ENCODE peak calls at places on chromosomes 2 and 18, in six cellular contexts. U is astrocyte of the spinal cord, L is pancreas, D is A549, Y is GM23338, J is HFF-Myc. H is an unnamed sample.

GRCh38 chr2:73257425-73258125 is 23.5 kb downstream of the CCT7 start:
- DNase-seq in U (no peak), L (peak), D (no peak), Y (no peak), J (no peak), H (no peak)

GRCh38 chr2:169715379-169716228 is 18.0 kb upstream of the KLHL23 start:
- DNase-seq in U (peak), L (no peak), D (no peak), Y (no peak), J (no peak), H (no peak)

GRCh38 chr2:171909261-171909660 is 13.0 kb upstream of the HAT1 start:
- DNase-seq in U (no peak), L (no peak), D (no peak), Y (no peak), J (no peak), H (no peak)

GRCh38 chr2:214378455-214379103 is 32.3 kb upstream of the VWC2L start:
- DNase-seq in U (no peak), L (no peak), D (no peak), Y (peak), J (no peak), H (peak)

GRCh38 chr2:24707141-24707540 is 86.0 kb downstream of the PTRHD1 start:
- DNase-seq in U (no peak), L (no peak), D (no peak), Y (peak), J (no peak), H (no peak)

GRCh38 chr2:12169060-12169406 is 422.6 kb downstream of the LPIN1 start:
- DNase-seq in U (peak), L (no peak), D (no peak), Y (no peak), J (no peak), H (peak)

GRCh38 chr2:49914281-49914680 is 760.0 kb upstream of the FSHR start:
- DNase-seq in U (peak), L (no peak), D (no peak), Y (no peak), J (no peak), H (peak)

GRCh38 chr2:145095641-145096435 is 575.9 kb upstream of the ZEB2 start:
- DNase-seq in U (peak), L (no peak), D (no peak), Y (no peak), J (no peak), H (no peak)

GRCh38 chr2:191757256-191757655 is 79.3 kb downstream of the NABP1 start:
- DNase-seq in U (no peak), L (no peak), D (no peak), Y (no peak), J (no peak), H (no peak)

GRCh38 chr2:158498749-158499136 is 42.0 kb downstream of the PKP4 start:
- DNase-seq in U (no peak), L (no peak), D (no peak), Y (no peak), J (no peak), H (no peak)

GRCh38 chr18:59908790-59909189 is 9.0 kb downstream of the PMAIP1 start:
- DNase-seq in U (peak), L (no peak), D (no peak), Y (no peak), J (no peak), H (no peak)

GRCh38 chr2:18731661-18732060 is 142.3 kb upstream of the NT5C1B start:
- DNase-seq in U (no peak), L (no peak), D (no peak), Y (no peak), J (no peak), H (no peak)

GRCh38 chr18:25298853-25299274 is 53.1 kb downstream of the ZNF521 start:
- DNase-seq in U (peak), L (no peak), D (no peak), Y (no peak), J (peak), H (peak)

GRCh38 chr2:201908901-201909300 is 102.6 kb downstream of the CDK15 start:
- DNase-seq in U (no peak), L (no peak), D (no peak), Y (no peak), J (no peak), H (no peak)
- H3K4me3 ChIP-seq in U (no peak), L (no peak), D (no peak), Y (no peak), J (no peak), H (no peak)

GRCh38 chr2:118222643-118223486 is 134.6 kb downstream of the INSIG2 start:
- DNase-seq in U (no peak), L (no peak), D (no peak), Y (no peak), J (no peak), H (no peak)
- H3K4me3 ChIP-seq in U (peak), L (no peak), D (no peak), Y (peak), J (no peak), H (no peak)

DNA sequence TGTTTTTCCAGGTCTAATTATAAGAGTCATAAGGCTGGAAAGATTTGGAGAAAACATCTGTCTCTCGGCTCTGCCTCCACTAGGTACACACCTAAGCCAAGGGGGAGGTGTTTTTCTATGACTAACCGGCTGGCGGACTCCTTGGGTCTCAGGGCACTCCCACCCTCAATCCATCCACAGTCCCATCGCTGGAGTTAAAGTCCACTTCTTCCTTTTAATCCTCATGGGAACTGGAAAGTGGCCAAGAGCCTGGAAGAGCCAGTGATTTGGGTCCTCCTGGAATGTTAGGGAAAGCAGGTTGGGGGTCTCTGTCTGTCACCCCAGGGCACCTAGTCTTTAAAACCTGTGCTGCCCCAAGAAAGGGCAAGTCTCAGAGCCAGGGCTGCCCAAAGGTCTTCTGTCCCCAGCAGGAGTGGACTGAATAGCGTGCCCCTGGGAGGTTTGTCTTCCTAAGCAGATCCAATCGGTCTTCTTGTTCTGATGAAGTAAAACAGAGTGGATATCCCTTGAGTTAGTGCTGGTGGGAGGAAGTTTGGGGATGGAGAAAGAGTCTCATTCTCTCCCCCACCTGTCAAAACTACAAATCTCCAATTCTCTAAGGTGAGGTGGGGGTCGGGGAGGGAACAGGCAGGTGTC is 66.4 kb downstream of the MCFD2 start:
- DNase-seq in U (peak), L (no peak), D (peak), Y (no peak), J (no peak), H (no peak)
- H3K4me3 ChIP-seq in U (no peak), L (no peak), D (no peak), Y (no peak), J (no peak), H (no peak)

GRCh38 chr2:238891667-238892500 is 44.0 kb downstream of the TWIST2 start:
- DNase-seq in U (no peak), L (no peak), D (no peak), Y (no peak), J (no peak), H (no peak)
- H3K4me3 ChIP-seq in U (no peak), L (no peak), D (no peak), Y (no peak), J (peak), H (no peak)

GRCh38 chr18:47931707-47932103 is 1.2 kb upstream of the SMAD2 start:
- DNase-seq in U (peak), L (no peak), D (peak), Y (peak), J (no peak), H (no peak)

GRCh38 chr18:47930844-47931706 is 616 bp upstream of the SMAD2 start:
- DNase-seq in U (peak), L (peak), D (peak), Y (peak), J (peak), H (peak)

GRCh38 chr18:47930086-47930843 is at the start of gene SMAD2:
- DNase-seq in U (peak), L (peak), D (peak), Y (peak), J (peak), H (no peak)

GRCh38 chr18:47932603-47933002 is 2.1 kb upstream of the SMAD2 start:
- DNase-seq in U (no peak), L (no peak), D (peak), Y (peak), J (no peak), H (no peak)

DNA sequence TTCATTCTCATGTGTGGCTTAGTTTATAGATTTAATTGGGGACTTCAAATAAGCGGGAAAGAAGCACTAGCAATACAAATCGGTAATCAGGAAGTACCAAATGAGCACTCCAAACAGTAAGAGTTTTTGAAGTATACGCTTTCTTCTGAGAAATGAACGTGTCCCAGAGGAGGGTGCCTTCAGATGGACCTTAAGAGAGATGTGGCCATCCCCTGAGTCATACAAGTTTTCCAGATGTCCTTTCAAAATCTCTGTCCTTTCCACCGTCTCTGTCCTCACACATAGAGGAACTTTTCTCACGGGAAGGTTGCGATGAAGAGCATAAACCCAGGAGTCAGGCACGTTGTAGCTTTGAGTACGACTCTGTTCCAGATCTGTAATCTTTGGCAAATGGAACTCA is 1.7 kb upstream of the SMAD2 start:
- DNase-seq in U (no peak), L (no peak), D (no peak), Y (no peak), J (no peak), H (no peak)
- H3K4me3 ChIP-seq in U (no peak), L (peak), D (peak), Y (peak), J (no peak), H (no peak)

DNA sequence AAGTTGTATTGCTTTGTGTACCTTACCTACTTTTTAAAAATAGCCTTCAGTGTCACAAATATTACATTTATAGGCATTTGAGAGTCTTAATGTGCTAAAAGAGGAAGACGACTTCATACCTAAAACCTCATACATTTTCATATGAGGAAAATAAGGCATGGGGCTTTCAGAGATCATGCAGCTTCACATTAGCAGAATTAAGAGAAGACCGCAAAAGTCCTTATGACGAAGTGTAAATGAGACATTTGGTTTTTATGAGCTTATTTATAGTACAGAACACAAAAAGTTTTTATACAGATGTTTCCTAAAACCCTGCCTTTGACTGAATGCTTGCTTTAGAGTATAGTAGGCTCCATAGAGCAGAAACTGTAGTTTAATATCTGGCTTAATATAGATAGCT is 10.1 kb upstream of the CCDC138 start:
- DNase-seq in U (no peak), L (no peak), D (no peak), Y (no peak), J (no peak), H (no peak)
- H3K4me3 ChIP-seq in U (no peak), L (no peak), D (no peak), Y (no peak), J (no peak), H (no peak)

H was measured in kidney epithelial cell.